ENCODE peak calls at places on chromosomes 5 and 9, in four cellular contexts. T is lower lobe of right lung, R is left lung, F is psoas muscle. V is an unnamed sample. For H3K36me3, the result is how much of the 10 kb centered on the place peaks cover.

GRCh38 chr9:27865031-27865438 is 291.8 kb upstream of the C9orf72 start:
- DNase-seq in F (no peak), R (peak), T (no peak), V (no peak)

GRCh38 chr9:94680621-94681020 is 41.3 kb upstream of the FBP1 start:
- DNase-seq in R (no peak), T (no peak), F (no peak), V (no peak)

GRCh38 chr9:93072383-93072795 is 13.9 kb downstream of the SUSD3 start:
- DNase-seq in T (no peak), F (no peak), R (no peak), V (no peak)

GRCh38 chr5:129904667-129905466 is 602 bp downstream of the CHSY3 start:
- DNase-seq in R (peak), T (peak), F (peak), V (peak)

GRCh38 chr9:130963337-130963908 is 24.4 kb upstream of the FIBCD1 start:
- DNase-seq in R (no peak), T (no peak), F (no peak), V (no peak)

GRCh38 chr5:10521466-10522223 is 42.2 kb upstream of the ANKRD33B start:
- DNase-seq in R (no peak), T (no peak), F (no peak), V (no peak)

GRCh38 chr9:86977205-86977835 is 30.0 kb upstream of the GAS1 start:
- DNase-seq in R (no peak), F (no peak), T (no peak), V (no peak)

GRCh38 chr9:22452415-22453010 is 5.9 kb downstream of the DMRTA1 start:
- DNase-seq in R (no peak), T (peak), F (peak), V (peak)

GRCh38 chr5:155883966-155884555 is 442.9 kb upstream of the SGCD start:
- DNase-seq in F (no peak), T (no peak), R (no peak), V (no peak)

GRCh38 chr9:98080346-98080745 is 23.8 kb downstream of the NANS start:
- DNase-seq in T (no peak), F (no peak), R (no peak), V (no peak)

GRCh38 chr9:137589441-137590122 is 730 bp downstream of the ZMYND19 start:
- DNase-seq in T (peak), F (no peak), R (peak), V (no peak)

GRCh38 chr9:130939405-130939941 is 426 bp upstream of the FIBCD1 start:
- DNase-seq in F (no peak), R (no peak), T (no peak), V (no peak)

GRCh38 chr5:161273410-161273809 is 273.1 kb downstream of the GABRB2 start:
- DNase-seq in F (no peak), R (no peak), T (no peak), V (no peak)

GRCh38 chr9:133474853-133475252 is 4.0 kb downstream of the SLC2A6 start:
- DNase-seq in T (no peak), R (no peak), F (no peak), V (no peak)
- H3K36me3 ChIP-seq in T (under half), R (half or more), F (under half), V (under half)

GRCh38 chr5:149838881-149839739 is 105.5 kb downstream of the PDE6A start:
- DNase-seq in F (no peak), T (no peak), R (no peak), V (no peak)
- TF ChIP-seq CTCF in F (no peak), T (no peak), R (no peak), V (no peak)

GRCh38 chr5:43556857-43557593 is at the start of gene PAIP1:
- DNase-seq in T (peak), R (peak), F (peak), V (peak)

GRCh38 chr5:43555895-43556606 is 826 bp downstream of the PAIP1 start:
- DNase-seq in R (peak), T (peak), F (peak), V (peak)

GRCh38 chr5:43548358-43548757 is 8.5 kb downstream of the PAIP1 start:
- DNase-seq in R (no peak), F (no peak), T (no peak), V (no peak)

GRCh38 chr5:43554497-43554896 is 2.4 kb downstream of the PAIP1 start:
- DNase-seq in R (no peak), T (no peak), F (no peak), V (no peak)

GRCh38 chr5:43553381-43553780 is 3.5 kb downstream of the PAIP1 start:
- DNase-seq in R (no peak), F (no peak), T (no peak), V (no peak)
- H3K36me3 ChIP-seq in R (under half), F (under half), T (half or more), V (under half)

GRCh38 chr5:20286512-20286911 is 298.5 kb upstream of the CDH18 start:
- DNase-seq in R (no peak), T (no peak), F (no peak), V (no peak)
- TF ChIP-seq CTCF in R (no peak), T (no peak), F (no peak), V (no peak)

DNA sequence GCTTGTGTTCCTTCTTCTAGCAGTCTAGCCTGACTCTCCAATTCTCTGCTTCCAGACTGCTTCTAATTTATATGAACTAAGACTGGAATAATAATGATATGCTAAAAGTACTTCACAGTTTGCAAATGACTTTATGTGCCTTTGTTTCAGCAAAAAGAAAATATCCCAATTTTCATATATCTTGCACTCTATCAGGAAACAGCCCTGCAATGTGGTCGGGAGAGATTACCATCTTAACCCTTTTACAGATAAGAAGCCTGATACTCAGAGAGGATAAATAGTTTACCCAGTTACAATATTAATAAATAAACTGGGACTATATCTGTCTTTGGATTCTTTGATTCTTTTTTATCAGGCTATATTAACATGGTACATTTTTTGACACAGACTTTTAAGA is 126.0 kb downstream of the CDC42SE2 start:
- DNase-seq in F (no peak), T (no peak), R (no peak), V (no peak)
- H3K36me3 ChIP-seq in F (under half), T (under half), R (half or more), V (half or more)

DNA sequence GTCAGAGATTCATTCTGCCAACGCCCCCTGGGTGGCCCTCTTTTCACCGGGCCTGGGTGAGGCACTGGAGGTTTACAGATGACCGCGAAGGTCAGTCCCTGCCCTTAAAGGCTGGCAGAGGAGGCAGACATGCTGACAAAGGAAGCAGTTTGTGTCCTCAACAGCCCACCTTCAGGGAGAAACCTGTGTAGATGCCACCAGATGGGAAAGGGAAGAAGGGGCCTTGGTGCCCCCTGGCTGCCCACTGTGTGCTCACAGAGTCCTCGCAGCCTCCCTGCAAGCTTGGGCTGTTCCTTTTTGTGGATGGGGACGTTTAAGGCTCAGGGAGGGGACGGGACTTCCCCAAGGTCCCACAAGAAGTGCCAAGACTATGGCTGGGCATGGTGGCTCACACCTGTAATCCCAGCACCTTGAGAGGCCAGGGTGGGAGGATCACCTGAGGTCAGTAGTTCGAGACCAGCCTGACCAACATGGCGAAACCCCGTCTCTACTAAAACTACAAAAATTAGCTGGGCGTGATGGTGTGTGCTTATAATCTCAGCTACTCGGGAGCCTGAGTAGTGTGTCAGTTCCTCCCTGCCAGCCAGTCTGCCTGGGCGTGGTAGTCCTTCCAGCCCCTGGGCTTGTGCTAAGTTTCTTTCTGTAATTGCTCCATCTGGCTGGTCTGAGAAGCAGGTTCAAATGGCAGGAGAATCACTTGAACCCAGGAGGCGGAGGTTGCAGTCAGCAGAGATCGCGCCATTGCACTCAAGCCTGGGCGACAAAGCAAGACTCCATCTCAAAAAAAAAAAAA is 36.2 kb downstream of the NEK6 start:
- DNase-seq in F (no peak), R (no peak), T (no peak), V (no peak)
- TF ChIP-seq CTCF in F (peak), R (no peak), T (no peak), V (no peak)

GRCh38 chr5:108681079-108681921 is 66.4 kb upstream of the FER start:
- DNase-seq in F (no peak), R (no peak), T (no peak), V (no peak)
- H3K36me3 ChIP-seq in F (under half), R (under half), T (under half), V (under half)

GRCh38 chr9:110426052-110426709 is 88.5 kb upstream of the TXNDC8 start:
- DNase-seq in T (no peak), R (no peak), F (no peak), V (no peak)
- TF ChIP-seq CTCF in T (no peak), R (no peak), F (no peak), V (peak)

GRCh38 chr9:135816179-135816970 is 91.0 kb downstream of the CAMSAP1 start:
- DNase-seq in F (no peak), T (no peak), R (no peak), V (peak)
- H3K36me3 ChIP-seq in F (under half), T (half or more), R (half or more), V (half or more)

V was measured in upper lobe of right lung.